ENCODE peak calls at places on chromosomes 3 and 15, in four cellular contexts. One of them, this sample, is unnamed.

GRCh38 chr15:66472176-66472999 is 25.2 kb downstream of the SNAPC5 start:
- DNase-seq in K562: no peak
- DNase-seq in A549: no peak
- DNase-seq in HepG2: peak
- DNase-seq in this sample: no peak

GRCh38 chr15:53586815-53587214 is 172.6 kb downstream of the WDR72 start:
- DNase-seq in HepG2: peak
- DNase-seq in A549: peak
- DNase-seq in K562: peak
- DNase-seq in this sample: peak

GRCh38 chr3:123424321-123424998 is 24.4 kb downstream of the ADCY5 start:
- DNase-seq in K562: no peak
- DNase-seq in HepG2: no peak
- DNase-seq in A549: no peak
- DNase-seq in this sample: no peak

GRCh38 chr3:33030802-33031201 is 66.1 kb downstream of the GLB1 start:
- DNase-seq in HepG2: no peak
- DNase-seq in A549: no peak
- DNase-seq in K562: peak
- DNase-seq in this sample: no peak

GRCh38 chr3:122295286-122295685 is 29.8 kb upstream of the CSTA start:
- DNase-seq in A549: no peak
- DNase-seq in HepG2: no peak
- DNase-seq in K562: no peak
- DNase-seq in this sample: no peak

GRCh38 chr15:77370580-77370979 is 49.3 kb downstream of the PEAK1 start:
- DNase-seq in A549: no peak
- DNase-seq in HepG2: no peak
- DNase-seq in K562: no peak
- DNase-seq in this sample: no peak

GRCh38 chr3:53218136-53218535 is 37.7 kb downstream of the TKT start:
- DNase-seq in HepG2: no peak
- DNase-seq in K562: no peak
- DNase-seq in A549: no peak
- DNase-seq in this sample: no peak

GRCh38 chr3:10594915-10595314 is 89.5 kb upstream of the ATP2B2 start:
- DNase-seq in K562: peak
- DNase-seq in A549: peak
- DNase-seq in HepG2: peak
- DNase-seq in this sample: peak

GRCh38 chr3:160210799-160211221 is 14.4 kb upstream of the C3orf80 start:
- DNase-seq in HepG2: peak
- DNase-seq in A549: peak
- DNase-seq in K562: no peak
- DNase-seq in this sample: no peak

GRCh38 chr3:119580148-119580760 is 962 bp downstream of the ADPRH start:
- DNase-seq in A549: no peak
- DNase-seq in HepG2: no peak
- DNase-seq in K562: no peak
- DNase-seq in this sample: no peak

GRCh38 chr3:39748002-39748401 is 61.4 kb upstream of the MYRIP start:
- DNase-seq in K562: no peak
- DNase-seq in A549: no peak
- DNase-seq in HepG2: no peak
- DNase-seq in this sample: no peak

GRCh38 chr3:126132751-126133511 is 47.5 kb downstream of the ALDH1L1 start:
- DNase-seq in HepG2: no peak
- DNase-seq in K562: no peak
- DNase-seq in A549: peak
- DNase-seq in this sample: peak
- TF ChIP-seq HMGXB4 in HepG2: no peak
- TF ChIP-seq HMGXB4 in K562: no peak
- TF ChIP-seq HMGXB4 in A549: no peak
- TF ChIP-seq HMGXB4 in this sample: no peak

GRCh38 chr3:98657429-98657828 is 64.0 kb upstream of the CPOX start:
- DNase-seq in A549: peak
- DNase-seq in HepG2: no peak
- DNase-seq in K562: peak
- DNase-seq in this sample: peak
- TF ChIP-seq CTCF in A549: peak
- TF ChIP-seq CTCF in HepG2: peak
- TF ChIP-seq CTCF in K562: peak
- TF ChIP-seq CTCF in this sample: no peak

GRCh38 chr3:149487598-149488197 is 13.2 kb downstream of the TM4SF4 start:
- DNase-seq in K562: peak
- DNase-seq in HepG2: no peak
- DNase-seq in A549: peak
- DNase-seq in this sample: peak
- TF ChIP-seq HMGXB4 in K562: no peak
- TF ChIP-seq HMGXB4 in HepG2: no peak
- TF ChIP-seq HMGXB4 in A549: no peak
- TF ChIP-seq HMGXB4 in this sample: no peak

DNA sequence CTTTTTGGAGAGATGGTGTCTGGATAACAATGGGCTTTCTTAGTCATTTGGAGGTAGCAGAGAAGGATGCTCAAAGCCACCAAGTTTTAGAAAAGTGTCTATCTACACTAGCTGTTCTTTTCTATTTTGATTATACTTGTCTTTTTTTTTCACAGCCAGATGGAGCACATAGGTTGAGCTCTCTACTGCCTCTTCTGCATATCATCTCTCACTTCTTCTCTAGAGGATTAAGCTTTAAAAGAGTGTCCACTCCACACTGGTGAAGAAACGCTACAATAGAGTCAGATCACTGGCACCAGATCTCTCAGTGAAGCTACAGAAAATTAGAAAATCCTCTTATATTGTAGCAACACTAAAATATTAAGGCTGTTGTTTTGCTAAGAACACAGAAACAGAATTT is 145.3 kb upstream of the MBNL1 start:
- DNase-seq in A549: no peak
- DNase-seq in K562: no peak
- DNase-seq in HepG2: no peak
- DNase-seq in this sample: no peak
- TF ChIP-seq CTCF in A549: no peak
- TF ChIP-seq CTCF in K562: peak
- TF ChIP-seq CTCF in HepG2: no peak
- TF ChIP-seq CTCF in this sample: no peak

GRCh38 chr3:124747111-124747981 is 17.1 kb downstream of the UMPS start:
- DNase-seq in A549: no peak
- DNase-seq in HepG2: no peak
- DNase-seq in K562: no peak
- DNase-seq in this sample: no peak

GRCh38 chr3:124741027-124741426 is 10.8 kb downstream of the UMPS start:
- DNase-seq in A549: no peak
- DNase-seq in K562: no peak
- DNase-seq in HepG2: no peak
- DNase-seq in this sample: no peak

GRCh38 chr3:124748560-124749198 is 18.4 kb downstream of the UMPS start:
- DNase-seq in HepG2: no peak
- DNase-seq in A549: no peak
- DNase-seq in K562: no peak
- DNase-seq in this sample: no peak

GRCh38 chr3:124745756-124746155 is 15.5 kb downstream of the UMPS start:
- DNase-seq in K562: no peak
- DNase-seq in A549: no peak
- DNase-seq in HepG2: no peak
- DNase-seq in this sample: no peak

GRCh38 chr3:124745092-124745491 is 14.8 kb downstream of the UMPS start:
- DNase-seq in HepG2: no peak
- DNase-seq in A549: no peak
- DNase-seq in K562: no peak
- DNase-seq in this sample: no peak
- TF ChIP-seq HMGXB4 in HepG2: no peak
- TF ChIP-seq HMGXB4 in A549: no peak
- TF ChIP-seq HMGXB4 in K562: no peak
- TF ChIP-seq HMGXB4 in this sample: no peak

GRCh38 chr3:14212032-14212431 is 33.4 kb downstream of the LSM3 start:
- DNase-seq in HepG2: no peak
- DNase-seq in K562: no peak
- DNase-seq in A549: no peak
- DNase-seq in this sample: no peak

GRCh38 chr3:14214764-14215163 is 36.1 kb downstream of the LSM3 start:
- DNase-seq in A549: no peak
- DNase-seq in K562: no peak
- DNase-seq in HepG2: no peak
- DNase-seq in this sample: no peak

GRCh38 chr3:14213066-14213774 is 34.6 kb downstream of the LSM3 start:
- DNase-seq in HepG2: no peak
- DNase-seq in A549: no peak
- DNase-seq in K562: no peak
- DNase-seq in this sample: no peak

GRCh38 chr3:14218355-14218754 is 39.7 kb downstream of the LSM3 start:
- DNase-seq in A549: no peak
- DNase-seq in K562: no peak
- DNase-seq in HepG2: no peak
- DNase-seq in this sample: no peak

DNA sequence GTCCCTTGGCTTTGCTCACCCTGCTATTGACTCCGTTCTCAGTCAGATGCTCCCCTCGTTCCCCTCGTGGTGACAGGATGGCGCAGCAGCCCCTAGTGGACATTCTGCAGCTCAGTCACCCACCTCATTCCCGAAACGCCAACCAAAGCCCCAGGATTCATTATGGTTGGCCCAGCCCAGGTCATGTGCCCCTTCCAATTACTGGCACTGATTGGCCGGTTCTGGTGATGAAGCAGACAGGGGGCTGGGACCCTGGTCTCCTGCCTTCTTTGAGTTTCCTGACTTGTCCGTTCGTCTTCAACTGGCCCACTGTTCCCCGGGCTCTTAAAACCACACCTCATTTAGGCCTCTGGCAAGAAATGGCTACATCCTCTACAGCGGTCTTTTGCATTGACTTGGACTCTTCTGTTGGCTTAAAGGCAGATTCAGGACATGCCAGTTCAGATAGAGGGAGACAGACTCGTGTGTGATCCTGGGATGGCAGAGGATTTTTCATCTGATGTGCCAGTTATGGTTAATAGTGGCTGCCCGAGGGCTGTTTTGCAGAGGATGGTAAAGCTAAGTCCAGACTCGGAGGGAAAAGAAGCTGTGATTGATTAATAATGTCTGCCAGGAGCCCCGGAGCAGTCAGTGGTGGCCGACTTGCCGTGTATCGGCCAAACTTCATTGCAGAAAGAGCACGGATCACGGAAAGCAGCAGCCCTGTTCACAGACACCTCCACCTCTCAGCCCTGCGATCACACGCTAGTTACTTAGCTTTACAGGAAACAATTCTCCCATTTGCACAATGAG is 37.8 kb downstream of the LSM3 start:
- DNase-seq in A549: peak
- DNase-seq in HepG2: peak
- DNase-seq in K562: no peak
- DNase-seq in this sample: peak
- TF ChIP-seq CTCF in A549: no peak
- TF ChIP-seq CTCF in HepG2: peak
- TF ChIP-seq CTCF in K562: peak
- TF ChIP-seq CTCF in this sample: peak

GRCh38 chr15:90968434-90968833 is 13.8 kb downstream of the RCCD1 start:
- DNase-seq in HepG2: no peak
- DNase-seq in K562: no peak
- DNase-seq in A549: no peak
- DNase-seq in this sample: no peak
- TF ChIP-seq HMGXB4 in HepG2: no peak
- TF ChIP-seq HMGXB4 in K562: no peak
- TF ChIP-seq HMGXB4 in A549: no peak
- TF ChIP-seq HMGXB4 in this sample: no peak

DNA sequence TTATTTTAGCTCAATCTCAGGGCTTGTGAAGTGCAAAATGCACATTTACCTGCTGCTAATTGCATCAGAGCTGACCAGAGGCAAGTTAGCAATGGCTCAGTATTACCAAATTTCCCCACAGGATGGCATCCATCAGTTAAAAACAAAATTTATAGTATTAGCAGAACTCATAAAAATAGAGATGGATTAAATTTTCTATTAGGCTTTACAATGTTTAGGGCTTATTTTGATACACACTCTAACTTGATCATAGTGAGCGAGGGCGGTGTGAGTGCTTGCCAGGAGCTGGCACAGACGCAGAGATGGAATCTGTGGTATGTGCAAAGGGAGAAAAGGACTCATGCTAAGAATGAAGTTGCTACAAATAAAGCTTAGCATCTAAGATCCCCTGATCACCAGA is 241.0 kb downstream of the NSUN3 start:
- DNase-seq in K562: no peak
- DNase-seq in A549: no peak
- DNase-seq in HepG2: no peak
- DNase-seq in this sample: peak
- TF ChIP-seq CTCF in K562: no peak
- TF ChIP-seq CTCF in A549: peak
- TF ChIP-seq CTCF in HepG2: no peak
- TF ChIP-seq CTCF in this sample: no peak

DNA sequence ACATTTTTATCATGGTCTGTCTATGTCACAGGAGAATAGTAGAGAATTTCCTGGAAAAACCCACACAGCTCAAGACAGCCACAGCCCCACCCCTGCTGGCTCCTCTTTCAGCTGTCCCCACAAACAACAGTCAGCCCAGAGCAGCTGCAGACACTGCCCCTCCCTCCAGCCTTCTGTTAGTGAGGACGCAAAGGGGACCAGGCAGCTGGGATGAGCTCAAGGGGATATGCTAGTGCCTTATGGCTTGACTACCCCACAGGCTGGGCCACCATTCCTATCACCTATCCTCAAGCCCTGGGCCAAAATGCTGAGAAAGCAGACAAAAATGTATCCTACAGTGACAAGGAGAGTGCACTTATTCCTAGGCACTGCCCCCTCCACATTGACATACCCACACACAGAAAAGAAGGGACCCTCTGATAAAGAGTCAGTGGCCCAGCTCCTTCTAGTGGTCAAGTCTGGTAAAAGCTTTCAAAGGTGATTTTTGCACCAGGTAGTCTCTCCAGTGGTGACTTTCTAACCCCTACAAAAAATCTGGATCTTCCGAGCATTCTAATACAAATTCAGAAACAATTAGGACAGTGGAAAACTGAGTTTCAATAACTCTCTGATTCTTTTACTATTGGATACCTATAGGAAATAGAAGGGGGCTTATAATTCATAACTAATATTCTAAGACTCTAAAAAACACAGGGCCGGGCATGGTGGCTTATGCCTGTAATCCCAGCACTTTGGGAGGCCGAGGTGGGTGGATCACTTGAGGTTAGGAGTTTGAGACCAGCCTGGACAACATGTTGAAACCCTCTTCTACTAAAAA is 3.0 kb upstream of the MAP1A start:
- DNase-seq in A549: no peak
- DNase-seq in HepG2: peak
- DNase-seq in K562: peak
- DNase-seq in this sample: peak
- TF ChIP-seq HMGXB4 in A549: no peak
- TF ChIP-seq HMGXB4 in HepG2: no peak
- TF ChIP-seq HMGXB4 in K562: no peak
- TF ChIP-seq HMGXB4 in this sample: no peak

DNA sequence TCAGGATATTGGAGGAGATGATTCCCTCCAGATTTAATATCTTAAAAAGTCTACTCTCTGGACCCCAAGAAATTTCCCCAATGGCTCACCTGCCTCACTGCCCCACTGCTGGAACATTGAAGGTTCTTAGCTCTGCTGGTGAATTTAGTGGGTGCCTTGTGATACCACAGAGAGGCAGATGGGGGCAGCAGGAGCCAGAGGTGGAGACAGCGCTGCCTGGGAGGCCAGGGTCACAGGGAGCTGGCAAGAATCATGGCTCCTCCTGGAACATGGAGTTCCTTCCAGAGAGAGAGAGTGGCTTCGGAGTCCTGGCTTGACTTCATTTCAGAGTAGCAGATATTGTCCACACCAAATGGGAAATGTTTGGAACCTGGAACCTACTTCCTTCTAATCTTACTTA is 263.5 kb upstream of the CFAP20DC start:
- DNase-seq in K562: peak
- DNase-seq in HepG2: peak
- DNase-seq in A549: peak
- DNase-seq in this sample: peak
- TF ChIP-seq CTCF in K562: peak
- TF ChIP-seq CTCF in HepG2: peak
- TF ChIP-seq CTCF in A549: no peak
- TF ChIP-seq CTCF in this sample: peak